ENCODE peak calls at places on chromosome 2, in five cellular contexts. I, O, B, N and H are unnamed samples.
A peak's percentile ranks its signal among the peaks of the same experiment; 100 is the strongest.

GRCh38 chr2:32804205-32804604 is 142.5 kb upstream of the LTBP1 start:
- DNase-seq in I (no peak), O (no peak), B (no peak), N (no peak), H (no peak)

GRCh38 chr2:124978597-124978996 is 953.5 kb downstream of the CNTNAP5 start:
- DNase-seq in I (no peak), O (no peak), B (no peak), N (no peak), H (no peak)

GRCh38 chr2:67476808-67477790 is 80.0 kb downstream of the ETAA1 start:
- DNase-seq in I (no peak), O (peak; percentile 41), B (peak; percentile 72), N (peak; percentile 43), H (peak; percentile 60)

GRCh38 chr2:187577310-187577709 is 23.1 kb upstream of the TFPI start:
- DNase-seq in I (no peak), O (no peak), B (no peak), N (peak; percentile 17), H (no peak)

GRCh38 chr2:9778012-9778411 is 65.3 kb upstream of the TAF1B start:
- DNase-seq in I (no peak), O (no peak), B (no peak), N (peak; percentile 43), H (peak; percentile 77)

GRCh38 chr2:120246546-120247300 is 5.9 kb upstream of the RALB start:
- DNase-seq in I (no peak), O (peak; percentile 47), B (peak; percentile 25), N (no peak), H (peak; percentile 30)

GRCh38 chr2:150271952-150272351 is 215.5 kb downstream of the RND3 start:
- DNase-seq in I (peak; percentile 75), O (no peak), B (peak; percentile 87), N (no peak), H (no peak)

GRCh38 chr2:200479617-200480292 is 30.1 kb downstream of the KCTD18 start:
- DNase-seq in I (peak; percentile 50), O (no peak), B (peak; percentile 83), N (no peak), H (no peak)

GRCh38 chr2:200964498-200964897 is 1.0 kb upstream of the ORC2 start:
- DNase-seq in I (no peak), O (no peak), B (no peak), N (no peak), H (no peak)

GRCh38 chr2:144942516-144943256 is 422.8 kb upstream of the ZEB2 start:
- DNase-seq in I (no peak), O (no peak), B (peak; percentile 81), N (no peak), H (no peak)

GRCh38 chr2:64359176-64359891 is 94.6 kb upstream of the LGALSL start:
- DNase-seq in I (no peak), O (no peak), B (no peak), N (no peak), H (no peak)

GRCh38 chr2:241833938-241834852 is 24.5 kb downstream of the PDCD1 start:
- DNase-seq in I (no peak), O (no peak), B (no peak), N (no peak), H (no peak)

GRCh38 chr2:149329470-149330126 is 789 bp upstream of the LYPD6 start:
- DNase-seq in I (peak; percentile 13), O (no peak), B (peak; percentile 71), N (peak; percentile 74), H (peak; percentile 58)

GRCh38 chr2:112075490-112076260 is 20.6 kb downstream of the TMEM87B start:
- DNase-seq in I (no peak), O (no peak), B (peak; percentile 52), N (no peak), H (no peak)